ENCODE peak calls at places on chromosomes 4 and X, in five cellular contexts. Y, C, E, Q and T are unnamed samples.

GRCh38 chr4:48639816-48640215 is 140.3 kb downstream of the FRYL start:
- DNase-seq in Y (no peak), C (no peak), E (no peak), Q (no peak), T (no peak)

GRCh38 chr4:102620697-102621497 is 119.7 kb downstream of the NFKB1 start:
- DNase-seq in Y (no peak), C (no peak), E (peak; percentile 66), Q (no peak), T (peak; percentile 75)

GRCh38 chr4:133147365-133147821 is 1.7 kb upstream of the PCDH10 start:
- DNase-seq in Y (no peak), C (no peak), E (no peak), Q (no peak), T (no peak)

GRCh38 chrX:73206366-73206765 is 8.3 kb downstream of the NAP1L2 start:
- DNase-seq in Y (no peak), C (no peak), E (no peak), Q (no peak), T (no peak)

GRCh38 chrX:139026406-139027200 is 315.1 kb upstream of the FGF13 start:
- DNase-seq in Y (no peak), C (no peak), E (no peak), Q (no peak), T (no peak)

GRCh38 chrX:104084534-104085277 is 8.7 kb upstream of the TMSB15C start:
- DNase-seq in Y (no peak), C (no peak), E (no peak), Q (no peak), T (no peak)

GRCh38 chr4:15901996-15902395 is 36.5 kb downstream of the FGFBP1 start:
- DNase-seq in Y (no peak), C (no peak), E (no peak), Q (no peak), T (no peak)

GRCh38 chr4:25032126-25032525 is 1.4 kb upstream of the LGI2 start:
- DNase-seq in Y (no peak), C (no peak), E (no peak), Q (no peak), T (no peak)

GRCh38 chr4:85783483-85783882 is 308.5 kb downstream of the ARHGAP24 start:
- DNase-seq in Y (no peak), C (no peak), E (no peak), Q (no peak), T (no peak)

GRCh38 chr4:59655996-59656395 is 1544.1 kb upstream of the ADGRL3 start:
- DNase-seq in Y (no peak), C (no peak), E (no peak), Q (no peak), T (no peak)

GRCh38 chr4:181637186-181638105 is 605.8 kb upstream of the TENM3 start:
- DNase-seq in Y (no peak), C (no peak), E (no peak), Q (no peak), T (no peak)

GRCh38 chrX:132171881-132172280 is 44.1 kb upstream of the FRMD7 start:
- DNase-seq in Y (no peak), C (no peak), E (no peak), Q (no peak), T (no peak)

GRCh38 chr4:123599920-123600394 is 203.4 kb downstream of the SPRY1 start:
- DNase-seq in Y (peak; percentile 61), C (peak; percentile 73), E (peak; percentile 92), Q (peak; percentile 56), T (peak; percentile 43)

GRCh38 chr4:99653921-99654890 is 3.4 kb downstream of the C4orf54 start:
- DNase-seq in Y (no peak), C (no peak), E (no peak), Q (no peak), T (no peak)

GRCh38 chr4:47442980-47443379 is 20.5 kb downstream of the COMMD8 start:
- DNase-seq in Y (no peak), C (no peak), E (no peak), Q (peak; percentile 25), T (peak; percentile 18)

GRCh38 chrX:135596495-135596894 is 76.0 kb downstream of the INTS6L start:
- DNase-seq in Y (no peak), C (peak; percentile 35), E (peak; percentile 48), Q (no peak), T (peak; percentile 38)

GRCh38 chrX:132958086-132958703 is at the start of gene HS6ST2:
- DNase-seq in Y (no peak), C (no peak), E (no peak), Q (no peak), T (no peak)

GRCh38 chr4:47690611-47691010 is 147.3 kb downstream of the CORIN start:
- DNase-seq in Y (no peak), C (no peak), E (no peak), Q (no peak), T (no peak)

GRCh38 chr4:135184715-135185114 is 983.1 kb upstream of the PABPC4L start:
- DNase-seq in Y (no peak), C (no peak), E (no peak), Q (no peak), T (no peak)

GRCh38 chr4:23736466-23736865 is 153.4 kb downstream of the PPARGC1A start:
- DNase-seq in Y (no peak), C (no peak), E (no peak), Q (no peak), T (no peak)

GRCh38 chrX:68114573-68115199 is 318.6 kb downstream of the OPHN1 start:
- DNase-seq in Y (no peak), C (no peak), E (peak; percentile 45), Q (no peak), T (no peak)

GRCh38 chrX:47644557-47645091 is 5.7 kb downstream of the ELK1 start:
- DNase-seq in Y (no peak), C (no peak), E (no peak), Q (no peak), T (no peak)

GRCh38 chrX:5051831-5052491 is 1176.7 kb downstream of the NLGN4X start:
- DNase-seq in Y (peak; percentile 7), C (peak; percentile 67), E (peak; percentile 50), Q (peak; percentile 66), T (peak; percentile 91)

GRCh38 chr4:37453361-37454262 is 209.1 kb downstream of the NWD2 start:
- DNase-seq in Y (peak; percentile 19), C (peak; percentile 59), E (peak; percentile 86), Q (peak; percentile 30), T (peak; percentile 36)

GRCh38 chr4:7687796-7688195 is 251.9 kb downstream of the AFAP1 start:
- DNase-seq in Y (no peak), C (no peak), E (no peak), Q (no peak), T (no peak)

GRCh38 chr4:77002721-77003120 is 53.2 kb downstream of the SEPTIN11 start:
- DNase-seq in Y (no peak), C (no peak), E (no peak), Q (no peak), T (no peak)

GRCh38 chr4:62914758-62915157 is 1494.5 kb downstream of the TECRL start:
- DNase-seq in Y (no peak), C (no peak), E (no peak), Q (no peak), T (no peak)

GRCh38 chr4:24547979-24548378 is 36.4 kb downstream of the DHX15 start:
- DNase-seq in Y (no peak), C (no peak), E (no peak), Q (no peak), T (no peak)

GRCh38 chr4:188975271-188975670 is 836.0 kb downstream of the TRIML1 start:
- DNase-seq in Y (no peak), C (no peak), E (no peak), Q (no peak), T (no peak)

GRCh38 chrX:1164322-1165288 is 47.8 kb downstream of the CRLF2 start:
- DNase-seq in Y (no peak), C (no peak), E (no peak), Q (no peak), T (peak; percentile 32)

GRCh38 chrX:101658661-101659477 is 781 bp downstream of the ARMCX2 start:
- DNase-seq in Y (peak; percentile 65), C (peak; percentile 71), E (peak; percentile 82), Q (peak; percentile 79), T (peak; percentile 78)

DNA sequence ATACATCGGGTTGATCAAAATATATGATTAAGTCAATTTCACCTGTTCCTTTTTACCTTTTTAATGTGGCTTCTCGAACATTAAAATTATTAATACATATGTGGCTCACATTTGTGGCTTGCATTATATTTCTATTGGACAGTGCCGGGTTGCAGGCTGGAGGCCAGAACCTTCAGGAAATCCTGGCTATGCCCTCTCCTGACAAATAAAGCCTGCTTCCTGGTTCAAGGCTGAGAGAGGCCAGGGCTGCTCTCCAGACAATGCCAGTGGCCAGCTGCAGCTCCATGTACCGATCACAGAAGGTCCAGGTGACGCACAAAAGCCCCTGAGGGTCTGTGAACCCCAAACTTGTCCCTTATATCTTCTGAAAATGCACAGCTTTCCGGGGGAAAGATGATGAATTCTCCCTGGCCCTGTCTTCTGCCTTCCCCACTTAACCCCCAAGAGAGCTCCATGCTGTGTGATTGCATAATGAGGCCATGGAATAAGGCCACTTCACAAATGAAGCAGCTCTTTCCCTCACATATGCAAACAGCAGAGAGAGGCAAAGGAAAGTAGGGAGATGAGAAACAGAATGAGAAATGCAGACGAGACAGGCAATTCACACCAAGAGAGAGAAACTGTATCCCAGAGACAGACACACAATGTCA is 241.2 kb downstream of the BCOR start:
- DNase-seq in Y (no peak), C (no peak), E (no peak), Q (no peak), T (no peak)
- H3K4me1 ChIP-seq in Y (no peaks in the 10 kb centered on the region), C (peaks cover 26% of the 10 kb centered on the region), E (no peaks in the 10 kb centered on the region), Q (peaks cover 5% of the 10 kb centered on the region), T (no peaks in the 10 kb centered on the region)

GRCh38 chr4:147855670-147856069 is 123.8 kb downstream of the ARHGAP10 start:
- DNase-seq in Y (peak; percentile 59), C (no peak), E (no peak), Q (no peak), T (no peak)
- H3K4me1 ChIP-seq in Y (peaks cover 32% of the 10 kb centered on the region), C (peaks cover 4% of the 10 kb centered on the region), E (no peaks in the 10 kb centered on the region), Q (peaks cover 45% of the 10 kb centered on the region), T (peaks cover 35% of the 10 kb centered on the region)

DNA sequence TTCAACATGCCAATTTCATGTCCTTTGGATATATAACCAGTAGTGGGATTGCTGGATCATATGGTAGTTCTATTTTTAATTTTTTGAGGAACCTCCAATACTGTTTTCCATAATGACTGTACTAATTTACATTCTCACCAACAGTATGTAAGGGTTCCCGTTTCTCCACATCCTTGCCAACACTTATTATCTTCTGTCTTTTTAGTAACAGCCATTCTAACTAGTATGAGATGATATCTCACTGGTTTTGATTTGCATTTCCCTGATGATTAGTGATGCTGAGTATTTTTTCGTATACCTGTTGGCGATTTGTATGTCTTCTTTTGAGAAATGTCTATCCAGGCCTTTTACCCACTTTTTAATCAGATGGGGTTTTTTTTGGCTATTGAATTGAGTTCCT is 133.5 kb upstream of the MED14 start:
- DNase-seq in Y (no peak), C (no peak), E (no peak), Q (no peak), T (no peak)
- H3K4me1 ChIP-seq in Y (no peaks in the 10 kb centered on the region), C (no peaks in the 10 kb centered on the region), E (no peaks in the 10 kb centered on the region), Q (no peaks in the 10 kb centered on the region), T (peaks cover 4% of the 10 kb centered on the region)

GRCh38 chr4:94455081-94455480 is 3.3 kb downstream of the PDLIM5 start:
- DNase-seq in Y (peak; percentile 23), C (peak; percentile 50), E (peak; percentile 82), Q (peak; percentile 82), T (peak; percentile 83)

GRCh38 chr4:94458682-94459081 is 6.9 kb downstream of the PDLIM5 start:
- DNase-seq in Y (no peak), C (no peak), E (no peak), Q (no peak), T (no peak)

GRCh38 chr4:94459462-94460161 is 7.9 kb downstream of the PDLIM5 start:
- DNase-seq in Y (no peak), C (no peak), E (no peak), Q (no peak), T (no peak)

GRCh38 chr4:94454405-94454804 is 2.7 kb downstream of the PDLIM5 start:
- DNase-seq in Y (no peak), C (no peak), E (no peak), Q (no peak), T (no peak)

GRCh38 chr4:94457692-94458106 is 6.0 kb downstream of the PDLIM5 start:
- DNase-seq in Y (no peak), C (no peak), E (no peak), Q (no peak), T (peak; percentile 43)
- H3K4me1 ChIP-seq in Y (peaks cover 67% of the 10 kb centered on the region), C (peaks cover 44% of the 10 kb centered on the region), E (no peaks in the 10 kb centered on the region), Q (peaks cover 24% of the 10 kb centered on the region), T (peaks cover 27% of the 10 kb centered on the region)